ENCODE peak calls at places on chromosomes 3 and 15, in five cellular contexts. R is GM12891, E is K562, O is HepG2, Q is H1. G is an unnamed sample.

GRCh38 chr15:68797589-68798377 is 22.9 kb downstream of the ANP32A start:
- DNase-seq in R (no peak), E (peak), O (no peak), Q (no peak), G (no peak)

GRCh38 chr3:15271785-15272381 is 60.5 kb downstream of the SH3BP5 start:
- DNase-seq in R (peak), E (no peak), O (no peak), Q (no peak), G (peak)

GRCh38 chr15:36766449-36766848 is 187.0 kb downstream of the CDIN1 start:
- DNase-seq in R (no peak), E (no peak), O (no peak), Q (no peak), G (no peak)

GRCh38 chr3:142947799-142948575 is 15.5 kb downstream of the PAQR9 start:
- DNase-seq in R (no peak), E (peak), O (no peak), Q (no peak), G (no peak)

GRCh38 chr3:187011915-187012314 is 81.6 kb downstream of the ST6GAL1 start:
- DNase-seq in R (no peak), E (no peak), O (no peak), Q (peak), G (no peak)

GRCh38 chr3:25782938-25783660 is at the start of gene NGLY1:
- DNase-seq in R (peak), E (peak), O (peak), Q (peak), G (peak)

GRCh38 chr3:173045770-173046382 is 95.2 kb downstream of the SPATA16 start:
- DNase-seq in R (no peak), E (peak), O (no peak), Q (no peak), G (no peak)

GRCh38 chr3:175149675-175150074 is 290.5 kb downstream of the NAALADL2 start:
- DNase-seq in R (no peak), E (no peak), O (peak), Q (no peak), G (no peak)

GRCh38 chr15:85168642-85169173 is 187.1 kb downstream of the PDE8A start:
- DNase-seq in R (peak), E (peak), O (peak), Q (peak), G (peak)

GRCh38 chr3:133475245-133476010 is 75.6 kb downstream of the BFSP2 start:
- DNase-seq in R (peak), E (no peak), O (no peak), Q (no peak), G (no peak)

GRCh38 chr3:59334585-59334984 is 284.8 kb upstream of the CFAP20DC start:
- DNase-seq in R (no peak), E (no peak), O (no peak), Q (no peak), G (no peak)

GRCh38 chr3:128324911-128325592 is 141.6 kb downstream of the DNAJB8 start:
- DNase-seq in R (no peak), E (no peak), O (peak), Q (peak), G (no peak)

GRCh38 chr3:176951586-176952292 is 245.5 kb downstream of the TBL1XR1 start:
- DNase-seq in R (no peak), E (no peak), O (no peak), Q (no peak), G (no peak)

GRCh38 chr15:37106490-37107001 is 6.2 kb upstream of the MEIS2 start:
- DNase-seq in R (no peak), E (peak), O (no peak), Q (peak), G (no peak)

GRCh38 chr15:43516185-43516584 is 1.2 kb upstream of the MAP1A start:
- DNase-seq in R (no peak), E (peak), O (no peak), Q (no peak), G (no peak)

GRCh38 chr3:178785961-178786360 is 249.7 kb downstream of the KCNMB2 start:
- DNase-seq in R (no peak), E (no peak), O (no peak), Q (no peak), G (no peak)

GRCh38 chr3:49029563-49029884 is 326 bp upstream of the IMPDH2 start:
- DNase-seq in R (no peak), E (no peak), O (no peak), Q (no peak), G (no peak)

GRCh38 chr3:46372492-46373359 is 2.0 kb downstream of the CCR5 start:
- DNase-seq in R (no peak), E (peak), O (no peak), Q (no peak), G (no peak)

GRCh38 chr3:458614-459375 is 262.2 kb downstream of the CHL1 start:
- DNase-seq in R (no peak), E (no peak), O (no peak), Q (no peak), G (no peak)

GRCh38 chr3:128579927-128580326 is 70.7 kb downstream of the RPN1 start:
- DNase-seq in R (no peak), E (no peak), O (no peak), Q (no peak), G (no peak)

GRCh38 chr15:81809543-81809942 is 236.3 kb downstream of the MEX3B start:
- DNase-seq in R (no peak), E (peak), O (peak), Q (no peak), G (no peak)

GRCh38 chr3:169661567-169662214 is 1.8 kb downstream of the MECOM start:
- DNase-seq in R (no peak), E (no peak), O (no peak), Q (peak), G (no peak)

GRCh38 chr15:39890640-39891039 is 29.4 kb downstream of the GPR176 start:
- DNase-seq in R (no peak), E (no peak), O (no peak), Q (no peak), G (no peak)

GRCh38 chr15:63023351-63023945 is 19.1 kb upstream of the TPM1 start:
- DNase-seq in R (no peak), E (no peak), O (peak), Q (no peak), G (no peak)

GRCh38 chr3:129211772-129212171 is 28.1 kb upstream of the CNBP start:
- DNase-seq in R (no peak), E (peak), O (peak), Q (no peak), G (no peak)

GRCh38 chr3:146337991-146338390 is 87.1 kb upstream of the PLSCR4 start:
- DNase-seq in R (no peak), E (no peak), O (no peak), Q (no peak), G (no peak)

GRCh38 chr3:5022187-5022965 is 43.1 kb downstream of the BHLHE40 start:
- DNase-seq in R (peak), E (no peak), O (peak), Q (no peak), G (peak)

GRCh38 chr3:101900316-101900715 is 51.0 kb downstream of the NFKBIZ start:
- DNase-seq in R (no peak), E (no peak), O (no peak), Q (no peak), G (no peak)

GRCh38 chr3:149388001-149388435 is 10.6 kb upstream of the TM4SF1 start:
- DNase-seq in R (no peak), E (no peak), O (no peak), Q (no peak), G (no peak)

GRCh38 chr15:87154771-87155170 is 1075.1 kb downstream of the AGBL1 start:
- DNase-seq in R (no peak), E (no peak), O (no peak), Q (no peak), G (no peak)

GRCh38 chr3:42803800-42804112 is 534 bp downstream of the HIGD1A start:
- DNase-seq in R (peak), E (peak), O (peak), Q (no peak), G (peak)

GRCh38 chr15:85792872-85793621 is 1.7 kb downstream of the KLHL25 start:
- DNase-seq in R (no peak), E (no peak), O (no peak), Q (no peak), G (no peak)

GRCh38 chr15:64622410-64623260 is 152.8 kb downstream of the RBPMS2 start:
- DNase-seq in R (no peak), E (peak), O (no peak), Q (no peak), G (no peak)

GRCh38 chr3:177102526-177102925 is 94.8 kb downstream of the TBL1XR1 start:
- DNase-seq in R (no peak), E (peak), O (no peak), Q (no peak), G (no peak)

GRCh38 chr15:97522362-97522761 is 438.1 kb upstream of the ARRDC4 start:
- DNase-seq in R (no peak), E (no peak), O (no peak), Q (no peak), G (no peak)

GRCh38 chr15:77525411-77525811 is 104.7 kb downstream of the HMG20A start:
- DNase-seq in R (no peak), E (no peak), O (no peak), Q (no peak), G (no peak)

GRCh38 chr15:77851696-77852095 is 219.0 kb upstream of the LINGO1 start:
- DNase-seq in R (no peak), E (no peak), O (peak), Q (no peak), G (no peak)

GRCh38 chr15:28094732-28095521 is 4.2 kb downstream of the OCA2 start:
- DNase-seq in R (no peak), E (no peak), O (no peak), Q (peak), G (no peak)

GRCh38 chr15:94042163-94042954 is 189.0 kb upstream of the MCTP2 start:
- DNase-seq in R (no peak), E (no peak), O (no peak), Q (no peak), G (no peak)

GRCh38 chr15:94041731-94042130 is 189.6 kb upstream of the MCTP2 start:
- DNase-seq in R (no peak), E (no peak), O (no peak), Q (no peak), G (no peak)

GRCh38 chr15:94052711-94053110 is 178.7 kb upstream of the MCTP2 start:
- DNase-seq in R (no peak), E (no peak), O (no peak), Q (no peak), G (no peak)

DNA sequence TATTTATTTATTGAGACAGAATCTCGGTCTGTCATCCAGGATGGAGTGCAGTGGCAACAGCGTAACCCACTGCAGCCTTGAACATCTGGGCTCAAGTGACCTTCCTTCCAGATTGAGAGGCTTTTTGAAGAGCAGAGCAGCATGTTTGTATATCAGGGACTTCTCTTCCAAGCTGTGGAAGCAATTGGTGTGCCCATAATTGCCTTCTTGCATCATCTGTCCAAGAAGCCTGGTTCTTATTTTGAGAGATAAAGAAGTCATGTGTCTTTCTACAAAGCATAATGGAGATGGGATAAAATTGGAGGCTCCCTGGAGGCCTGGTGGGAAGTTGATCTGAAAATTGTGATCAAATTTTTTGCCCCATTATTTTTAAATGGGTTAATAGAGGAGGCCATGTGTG is 183.8 kb upstream of the MCTP2 start:
- DNase-seq in R (no peak), E (no peak), O (no peak), Q (no peak), G (no peak)
- TF ChIP-seq POLR2AphosphoS5 in R (no peak), E (no peak), O (no peak), Q (no peak), G (no peak)

GRCh38 chr3:27723803-27724458 is 1.8 kb upstream of the EOMES start:
- DNase-seq in R (no peak), E (no peak), O (no peak), Q (peak), G (no peak)

GRCh38 chr3:27722957-27723802 is 1.1 kb upstream of the EOMES start:
- DNase-seq in R (no peak), E (no peak), O (no peak), Q (peak), G (no peak)

GRCh38 chr3:27720029-27720518 is 2.0 kb downstream of the EOMES start:
- DNase-seq in R (no peak), E (no peak), O (no peak), Q (peak), G (no peak)

GRCh38 chr3:27720899-27721716 is 1.0 kb downstream of the EOMES start:
- DNase-seq in R (no peak), E (no peak), O (no peak), Q (peak), G (no peak)

GRCh38 chr3:27721717-27722564 is at the start of gene EOMES:
- DNase-seq in R (peak), E (no peak), O (peak), Q (peak), G (no peak)
- TF ChIP-seq POLR2A in R (no peak), E (no peak), O (no peak), Q (no peak), G (no peak)

GRCh38 chr3:195451373-195452000 is 8.7 kb upstream of the ACAP2 start:
- DNase-seq in R (no peak), E (no peak), O (no peak), Q (no peak), G (no peak)

GRCh38 chr3:195455789-195456188 is 13.0 kb upstream of the ACAP2 start:
- DNase-seq in R (no peak), E (no peak), O (no peak), Q (no peak), G (no peak)

GRCh38 chr3:195450731-195451229 is 8.0 kb upstream of the ACAP2 start:
- DNase-seq in R (no peak), E (no peak), O (no peak), Q (peak), G (no peak)

GRCh38 chr3:195448205-195448875 is 5.5 kb upstream of the ACAP2 start:
- DNase-seq in R (no peak), E (no peak), O (no peak), Q (no peak), G (no peak)

GRCh38 chr3:195453236-195453635 is 10.4 kb upstream of the ACAP2 start:
- DNase-seq in R (no peak), E (no peak), O (no peak), Q (no peak), G (no peak)
- TF ChIP-seq TAF1 in R (no peak), E (no peak), O (no peak), Q (no peak), G (no peak)

DNA sequence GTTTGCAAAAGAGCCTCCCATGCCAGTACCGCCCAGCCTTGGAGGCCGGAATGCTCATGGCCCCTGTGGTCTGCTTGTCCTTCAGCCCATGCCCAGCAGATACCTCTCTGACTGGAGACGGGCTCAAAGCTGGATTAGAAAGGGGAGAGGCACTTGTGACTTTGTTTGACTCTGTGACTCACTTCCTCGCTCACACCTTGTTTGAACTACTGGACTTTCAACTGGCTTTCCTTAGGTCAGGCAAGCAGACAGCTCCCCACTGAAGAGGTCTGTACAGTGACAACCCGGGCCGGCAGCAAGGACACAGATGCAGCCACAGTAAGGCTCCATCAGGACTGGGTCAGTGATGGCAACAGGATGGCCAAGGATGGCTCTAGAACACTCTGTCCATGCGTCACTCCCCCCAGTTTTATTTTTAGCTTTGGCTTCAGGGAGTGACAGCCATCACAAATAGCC is 98.6 kb upstream of the ABHD17C start:
- DNase-seq in R (no peak), E (no peak), O (peak), Q (no peak), G (no peak)
- TF ChIP-seq POLR2AphosphoS5 in R (no peak), E (no peak), O (no peak), Q (no peak), G (no peak)

GRCh38 chr3:122705379-122705778 is 24.7 kb downstream of the PARP14 start:
- DNase-seq in R (no peak), E (no peak), O (no peak), Q (no peak), G (no peak)
- TF ChIP-seq POLR2A in R (no peak), E (no peak), O (no peak), Q (no peak), G (peak)